ENCODE peak calls at places on chromosomes 13 and 19, in seven cellular contexts. M is tibial nerve, B is H54, R is spleen, I is NB4, Y is uterus, J is breast epithelium. F is an unnamed sample.

GRCh38 chr13:85314686-85315085 is 484.5 kb downstream of the SLITRK6 start:
- DNase-seq in Y (no peak), I (no peak), M (no peak), J (no peak), R (no peak), B (no peak), F (no peak)

GRCh38 chr13:44155422-44156293 is 218.0 kb upstream of the SERP2 start:
- DNase-seq in Y (peak), B (no peak), I (no peak), M (peak), J (peak), R (no peak), F (no peak)

GRCh38 chr19:29255912-29256311 is 43.0 kb upstream of the UQCRFS1 start:
- DNase-seq in I (no peak), M (no peak), Y (no peak), J (no peak), B (no peak), R (no peak), F (no peak)

GRCh38 chr13:35475131-35475959 is 1.1 kb downstream of the MAB21L1 start:
- DNase-seq in J (no peak), Y (no peak), R (peak), B (peak), I (no peak), M (peak), F (peak)

GRCh38 chr13:101511161-101511560 is 58.7 kb downstream of the ITGBL1 start:
- DNase-seq in I (no peak), B (no peak), M (no peak), R (no peak), J (no peak), Y (no peak), F (no peak)

GRCh38 chr13:110097013-110097412 is 209.9 kb downstream of the COL4A1 start:
- DNase-seq in Y (no peak), I (no peak), B (no peak), J (no peak), R (no peak), M (no peak), F (no peak)

GRCh38 chr19:39492225-39492624 is 6.5 kb upstream of the DLL3 start:
- DNase-seq in R (no peak), Y (no peak), J (no peak), I (no peak), B (no peak), M (no peak), F (no peak)

GRCh38 chr13:111845621-111846351 is 221.2 kb upstream of the SOX1 start:
- DNase-seq in M (no peak), R (no peak), B (no peak), Y (no peak), I (peak), J (no peak), F (no peak)

GRCh38 chr19:36032251-36033104 is at the start of gene CLIP3:
- DNase-seq in I (no peak), R (no peak), B (peak), J (no peak), M (peak), Y (peak), F (peak)

GRCh38 chr19:10835089-10835753 is 791 bp downstream of the TMED1 start:
- DNase-seq in R (peak), Y (no peak), B (no peak), M (no peak), J (peak), I (peak), F (no peak)

GRCh38 chr13:74026753-74027152 is 107.5 kb downstream of the KLF12 start:
- DNase-seq in M (no peak), I (no peak), R (peak), Y (no peak), J (no peak), B (no peak), F (no peak)

GRCh38 chr19:40889366-40889765 is 7.3 kb upstream of the CYP2A7 start:
- DNase-seq in M (no peak), R (no peak), B (no peak), I (no peak), Y (no peak), J (no peak), F (no peak)

GRCh38 chr19:17455711-17456123 is 5.0 kb downstream of the NXNL1 start:
- DNase-seq in R (no peak), M (no peak), J (no peak), Y (no peak), I (no peak), B (no peak), F (no peak)

GRCh38 chr13:91609353-91609752 is 210.9 kb downstream of the GPC5 start:
- DNase-seq in B (no peak), R (no peak), Y (no peak), J (no peak), I (no peak), M (no peak), F (no peak)

GRCh38 chr19:21947775-21948174 is 63.0 kb downstream of the ZNF208 start:
- DNase-seq in Y (no peak), R (no peak), B (no peak), I (peak), J (no peak), M (no peak), F (peak)

GRCh38 chr19:3507371-3508120 is 1.4 kb downstream of the FZR1 start:
- DNase-seq in R (peak), J (peak), M (no peak), B (no peak), Y (peak), I (no peak), F (peak)

GRCh38 chr13:112931028-112931934 is 37.7 kb upstream of the MCF2L start:
- DNase-seq in R (no peak), J (peak), M (no peak), B (peak), Y (no peak), I (peak), F (no peak)

GRCh38 chr13:91052873-91053272 is 294.6 kb upstream of the MIR17HG start:
- DNase-seq in J (no peak), I (no peak), M (no peak), Y (no peak), B (no peak), R (no peak), F (no peak)

GRCh38 chr13:78659450-78660110 is 625 bp upstream of the OBI1 start:
- DNase-seq in B (no peak), Y (no peak), R (no peak), M (no peak), J (no peak), I (no peak), F (peak)

GRCh38 chr13:43805071-43805468 is 18.3 kb upstream of the ENOX1 start:
- DNase-seq in Y (peak), B (peak), I (no peak), R (no peak), M (peak), J (no peak), F (no peak)

GRCh38 chr19:35379992-35380391 is 9.1 kb downstream of the GPR42 start:
- DNase-seq in B (no peak), R (no peak), J (no peak), I (no peak), M (no peak), Y (no peak), F (no peak)

GRCh38 chr19:52034051-52034728 is 6.0 kb upstream of the ZNF614 start:
- DNase-seq in J (no peak), I (no peak), R (no peak), M (no peak), B (no peak), Y (no peak), F (peak)

GRCh38 chr13:39561971-39562370 is 41.0 kb downstream of the LHFPL6 start:
- DNase-seq in J (no peak), B (no peak), I (no peak), R (no peak), M (no peak), Y (no peak), F (no peak)

GRCh38 chr13:80399340-80400163 is 58.6 kb upstream of the SPRY2 start:
- DNase-seq in Y (no peak), B (no peak), I (peak), M (no peak), J (peak), R (no peak), F (peak)

GRCh38 chr19:13881692-13882418 is 4.9 kb downstream of the NANOS3 start:
- DNase-seq in B (no peak), I (peak), M (no peak), J (peak), Y (no peak), R (no peak), F (no peak)

GRCh38 chr19:49165865-49166301 is 8.3 kb downstream of the TRPM4 start:
- DNase-seq in M (no peak), I (no peak), B (no peak), J (no peak), R (no peak), Y (no peak), F (no peak)

GRCh38 chr19:49160450-49161189 is 3.0 kb downstream of the TRPM4 start:
- DNase-seq in I (no peak), M (no peak), R (no peak), J (no peak), B (no peak), Y (no peak), F (no peak)

GRCh38 chr19:49157445-49158224 is at the start of gene TRPM4:
- DNase-seq in R (peak), J (peak), I (peak), Y (peak), B (peak), M (peak), F (peak)

GRCh38 chr19:49165111-49165750 is 7.6 kb downstream of the TRPM4 start:
- DNase-seq in B (no peak), I (no peak), J (peak), Y (no peak), M (no peak), R (no peak), F (no peak)

GRCh38 chr19:49161987-49162386 is 4.4 kb downstream of the TRPM4 start:
- DNase-seq in R (no peak), I (no peak), B (no peak), Y (no peak), M (no peak), J (peak), F (no peak)
- TF ChIP-seq POLR2A in R (no peak), I (no peak), B (no peak), Y (no peak), M (no peak), J (no peak), F (no peak)

DNA sequence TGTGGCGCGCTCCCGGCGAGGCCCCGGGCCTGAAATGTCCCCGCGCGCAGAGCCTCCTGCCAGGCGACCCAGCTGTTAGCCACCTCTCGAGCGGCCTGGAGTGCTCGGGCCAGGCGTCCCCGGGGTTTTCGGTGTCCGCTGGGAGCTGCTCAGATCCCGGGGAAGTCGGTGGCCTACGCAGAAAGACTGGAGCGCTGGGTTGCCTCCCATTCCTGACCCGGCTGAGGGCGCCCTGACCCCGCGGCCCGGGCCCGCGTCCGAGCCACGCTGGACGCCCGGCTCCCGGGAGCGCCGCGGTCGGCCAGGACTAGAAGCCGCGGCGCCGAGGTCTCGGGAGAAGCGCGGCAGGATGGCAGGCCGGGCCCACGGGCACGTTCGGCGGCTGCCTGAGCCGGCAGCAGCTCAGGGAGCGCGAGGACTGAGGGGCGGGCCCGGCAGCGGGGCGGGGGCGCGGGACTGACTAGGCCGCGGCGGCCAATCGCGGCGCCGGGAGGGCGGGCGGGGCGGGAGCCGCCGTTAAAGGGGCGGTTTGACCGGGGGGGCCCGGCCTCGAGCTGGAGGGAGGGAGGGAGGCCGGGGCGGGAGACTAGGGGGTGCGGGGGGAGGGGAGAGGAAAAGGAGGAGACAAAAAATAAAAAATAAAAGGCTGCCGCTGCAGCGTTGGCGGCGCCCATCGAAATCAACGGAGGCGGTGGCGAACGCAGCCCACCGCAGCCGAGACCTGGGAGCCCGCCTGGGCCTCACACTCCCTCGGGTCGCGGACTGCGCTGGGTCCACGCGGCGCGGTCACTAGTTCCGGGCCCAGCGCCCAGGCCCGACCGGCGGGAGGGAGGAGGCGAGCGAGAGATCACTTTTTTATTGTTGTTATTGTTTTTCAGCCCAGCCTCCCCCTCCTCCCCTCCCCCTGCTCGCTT is 1.1 kb upstream of the ZIC2 start:
- DNase-seq in Y (no peak), I (peak), R (peak), B (peak), J (peak), M (no peak), F (peak)
- TF ChIP-seq POLR2A in Y (no peak), I (peak), R (no peak), B (peak), J (no peak), M (no peak), F (no peak)

DNA sequence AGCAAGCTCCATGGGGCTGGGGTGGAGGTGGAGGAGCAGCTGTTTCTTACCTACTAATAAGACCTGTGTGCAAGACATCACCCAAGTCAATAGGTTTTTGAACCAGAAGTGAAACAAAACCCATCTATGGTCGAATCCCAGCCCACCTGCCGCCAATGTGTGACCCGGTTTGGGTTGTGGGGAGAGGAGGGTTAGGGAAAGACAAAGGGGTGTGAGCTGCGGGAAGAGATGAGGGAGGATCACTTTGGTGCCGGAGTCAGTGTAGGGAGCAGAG is 641 bp downstream of the LPAR2 start:
- DNase-seq in I (no peak), B (no peak), M (no peak), J (no peak), Y (no peak), R (no peak), F (no peak)
- TF ChIP-seq POLR2A in I (no peak), B (no peak), M (no peak), J (no peak), Y (no peak), R (no peak), F (no peak)

DNA sequence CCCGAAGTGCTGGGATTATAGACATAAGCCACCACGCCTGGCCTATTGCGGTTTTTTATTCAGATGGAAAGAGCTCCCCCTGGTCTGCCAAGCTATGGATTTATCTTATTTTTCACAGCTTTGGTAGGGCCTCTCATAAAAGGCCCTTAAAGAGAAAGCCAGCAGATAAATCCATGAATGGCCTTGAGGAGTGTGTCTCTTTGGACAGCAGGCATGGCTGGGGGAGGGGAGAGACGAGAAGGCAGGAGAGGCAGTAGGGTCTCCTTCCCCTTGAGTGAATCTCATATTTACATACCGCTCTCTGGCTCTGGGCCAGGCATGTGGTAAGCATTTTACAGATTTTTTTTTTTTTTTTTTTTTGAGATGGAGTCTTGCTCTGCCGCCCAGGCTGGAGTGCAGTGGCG is 25.2 kb downstream of the MARK4 start:
- DNase-seq in M (no peak), Y (no peak), R (no peak), B (no peak), I (no peak), J (no peak), F (no peak)
- TF ChIP-seq POLR2A in M (no peak), Y (no peak), R (no peak), B (no peak), I (no peak), J (no peak), F (no peak)

DNA sequence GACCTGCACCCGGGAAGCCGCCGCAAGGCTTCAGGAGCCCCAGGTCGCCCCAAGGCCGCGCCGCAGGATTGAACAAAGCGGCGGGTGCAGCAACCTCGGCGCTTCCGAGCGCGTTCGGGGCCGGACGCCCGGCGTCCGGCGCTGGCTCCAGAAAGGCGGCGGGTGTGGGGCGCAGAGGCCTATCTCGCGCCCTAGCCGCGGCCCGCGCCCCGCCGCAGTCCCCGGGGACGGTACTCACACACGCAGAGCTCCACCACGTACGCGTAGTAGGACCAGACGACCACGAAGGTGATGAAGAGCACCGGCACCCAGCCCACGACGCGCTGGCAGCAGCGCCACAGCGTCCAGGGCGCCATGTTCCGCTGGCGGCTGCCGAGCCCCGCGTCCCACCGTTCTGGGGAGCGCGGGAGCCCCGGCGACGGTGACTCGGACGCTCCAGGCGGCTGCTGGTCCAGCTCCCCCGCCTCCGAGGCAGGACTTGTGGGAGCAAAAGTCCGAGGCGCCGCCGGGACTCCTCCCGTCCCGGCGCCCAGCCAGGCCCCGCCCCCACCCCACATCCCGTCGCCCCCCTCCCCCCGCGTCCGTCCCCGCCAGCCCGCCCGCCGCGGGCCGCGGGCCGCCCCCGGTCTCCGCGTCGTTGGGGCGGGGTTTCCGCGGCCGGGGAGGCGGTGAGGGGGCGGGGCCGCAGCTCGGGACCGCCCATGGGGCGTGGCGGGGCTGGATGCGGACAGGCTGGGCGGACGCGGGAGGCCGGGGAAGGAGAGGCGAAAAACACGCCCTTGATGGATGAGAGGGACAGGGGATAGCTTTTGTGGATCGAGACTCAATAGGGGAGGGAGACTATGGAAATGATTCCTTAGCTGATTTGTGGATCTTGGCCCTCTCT is at the start of gene ZDHHC20:
- DNase-seq in I (peak), M (peak), B (peak), Y (peak), J (peak), R (peak), F (peak)
- TF ChIP-seq POLR2A in I (peak), M (peak), B (peak), Y (peak), J (peak), R (peak), F (peak)

DNA sequence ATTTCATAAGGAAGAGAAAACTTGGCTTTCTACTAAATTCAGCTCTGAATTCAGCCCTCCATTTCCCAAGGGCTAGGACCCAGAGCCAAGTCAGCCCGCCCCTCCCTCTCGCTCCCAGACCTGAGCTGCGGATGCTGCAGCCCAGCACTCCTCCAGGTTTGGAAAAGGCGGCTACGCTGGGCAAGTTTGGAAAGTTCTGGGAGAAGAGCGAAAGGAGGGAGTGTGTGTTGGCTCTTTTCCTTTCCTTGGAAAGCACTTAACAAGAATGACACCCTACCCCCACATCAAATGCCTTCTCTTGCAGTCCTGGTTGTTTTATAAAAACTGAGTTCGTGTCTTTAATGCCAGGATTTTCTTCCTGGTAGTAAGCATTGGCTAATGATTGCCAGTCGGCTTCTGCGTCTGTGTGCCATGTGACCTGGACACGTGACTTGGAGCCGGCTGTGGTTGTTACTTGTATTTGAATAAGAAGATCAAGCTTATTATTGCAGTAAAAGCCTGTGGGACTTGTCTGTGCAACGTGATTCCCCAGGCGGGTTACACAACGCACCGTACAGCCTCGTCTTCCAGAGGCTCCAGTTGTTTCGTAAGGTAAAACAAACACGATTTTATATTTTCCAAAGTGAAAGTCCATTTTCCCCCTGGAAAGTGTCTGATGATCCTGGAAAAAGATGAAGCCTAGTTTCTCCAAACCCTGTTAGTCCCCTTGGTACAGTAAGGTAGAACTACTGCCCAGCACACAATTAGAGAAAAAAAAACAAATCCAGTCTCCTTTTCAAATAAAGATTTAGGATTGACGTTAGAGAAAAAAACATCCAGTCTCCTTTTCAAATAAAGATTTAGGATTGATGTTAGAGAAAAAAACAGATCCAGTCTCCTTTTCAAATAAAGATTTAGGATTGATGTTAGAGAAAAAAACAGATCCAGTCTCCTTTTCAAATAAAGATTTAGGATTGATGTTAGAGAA is 26.8 kb upstream of the UBE2L5 start:
- DNase-seq in J (peak), R (peak), Y (peak), B (peak), I (peak), M (peak), F (peak)
- TF ChIP-seq POLR2A in J (peak), R (peak), Y (peak), B (peak), I (peak), M (peak), F (peak)

F was measured in erythroblast.